ENCODE peak calls at places on chromosomes 4 and X, in seven cellular contexts. R is MM.1S, A is cardiac fibroblast, E is DND-41, F is coronary artery, Q is GM12878, O is AG04450. D is an unnamed sample.

GRCh38 chrX:45571453-45571852 is 370.8 kb upstream of the DIPK2B start:
- DNase-seq in F (no peak), O (no peak), R (no peak), A (no peak), Q (no peak), E (no peak), D (no peak)

GRCh38 chr4:138875886-138876608 is 139.5 kb upstream of the NOCT start:
- DNase-seq in E (no peak), F (no peak), Q (no peak), O (peak), A (peak), R (no peak), D (no peak)

GRCh38 chrX:47283015-47283771 is 50.4 kb downstream of the USP11 start:
- DNase-seq in E (no peak), A (peak), Q (no peak), R (no peak), F (no peak), O (no peak), D (no peak)

GRCh38 chr4:19983072-19983471 is 268.6 kb upstream of the SLIT2 start:
- DNase-seq in F (no peak), Q (no peak), R (no peak), A (peak), O (peak), E (no peak), D (no peak)

GRCh38 chr4:30950737-30951136 is 230.6 kb downstream of the PCDH7 start:
- DNase-seq in F (no peak), E (no peak), Q (no peak), R (no peak), A (no peak), O (no peak), D (no peak)

GRCh38 chrX:1244164-1245076 is 24.2 kb upstream of the CSF2RA start:
- DNase-seq in E (no peak), Q (no peak), F (no peak), A (no peak), R (peak), O (no peak), D (peak)

GRCh38 chr4:113997206-113997605 is 17.8 kb upstream of the ARSJ start:
- DNase-seq in R (no peak), A (no peak), F (no peak), Q (no peak), O (no peak), E (no peak), D (no peak)

GRCh38 chr4:1506956-1507721 is 100.9 kb upstream of the NKX1-1 start:
- DNase-seq in F (peak), E (no peak), A (no peak), O (no peak), R (no peak), Q (no peak), D (no peak)

GRCh38 chr4:10606483-10607155 is 77.9 kb downstream of the CLNK start:
- DNase-seq in O (no peak), A (no peak), R (no peak), E (no peak), F (no peak), Q (no peak), D (no peak)

GRCh38 chrX:21638311-21638710 is 19.8 kb downstream of the KLHL34 start:
- DNase-seq in Q (no peak), A (peak), R (no peak), F (no peak), E (no peak), O (peak), D (no peak)

GRCh38 chrX:121308276-121308805 is 260.9 kb downstream of the GLUD2 start:
- DNase-seq in A (peak), F (no peak), E (peak), O (no peak), R (peak), Q (peak), D (peak)

GRCh38 chr4:79237836-79238235 is 88.0 kb downstream of the NAA11 start:
- DNase-seq in R (no peak), A (no peak), Q (no peak), F (no peak), O (no peak), E (no peak), D (no peak)

GRCh38 chr4:25157071-25157470 is 3.2 kb downstream of the SEPSECS start:
- DNase-seq in A (no peak), O (no peak), R (no peak), F (no peak), E (no peak), Q (no peak), D (no peak)

GRCh38 chr4:66564901-66565648 is 894.8 kb upstream of the EPHA5 start:
- DNase-seq in F (no peak), A (peak), E (no peak), R (no peak), O (no peak), Q (no peak), D (no peak)

GRCh38 chr4:156593464-156593863 is 378.1 kb downstream of the PDGFC start:
- DNase-seq in Q (no peak), F (no peak), A (peak), O (no peak), R (no peak), E (no peak), D (no peak)

GRCh38 chr4:181959121-181959520 is 284.1 kb upstream of the TENM3 start:
- DNase-seq in F (no peak), A (peak), O (peak), R (no peak), Q (no peak), E (no peak), D (no peak)

GRCh38 chrX:133697656-133698055 is 282.4 kb upstream of the GPC4 start:
- DNase-seq in Q (no peak), F (no peak), E (no peak), A (peak), R (no peak), O (no peak), D (no peak)

GRCh38 chr4:112189754-112190153 is 41.8 kb upstream of the AP1AR start:
- DNase-seq in E (no peak), F (no peak), O (no peak), A (peak), R (no peak), Q (no peak), D (no peak)

GRCh38 chr4:26020083-26020668 is 106.2 kb downstream of the SMIM20 start:
- DNase-seq in R (no peak), E (no peak), O (peak), F (no peak), A (peak), Q (no peak), D (no peak)

GRCh38 chr4:36241771-36242170 is 2.5 kb downstream of the ARAP2 start:
- DNase-seq in R (peak), Q (peak), F (no peak), A (no peak), E (peak), O (no peak), D (peak)

GRCh38 chr4:36242629-36243354 is 1.5 kb downstream of the ARAP2 start:
- DNase-seq in Q (no peak), O (no peak), F (no peak), R (no peak), A (no peak), E (no peak), D (peak)

GRCh38 chr4:36243355-36244256 is 708 bp downstream of the ARAP2 start:
- DNase-seq in O (no peak), E (peak), F (no peak), A (peak), R (peak), Q (no peak), D (peak)

GRCh38 chr4:36249605-36250004 is 5.3 kb upstream of the ARAP2 start:
- DNase-seq in F (no peak), R (no peak), Q (no peak), A (no peak), O (no peak), E (no peak), D (peak)

DNA sequence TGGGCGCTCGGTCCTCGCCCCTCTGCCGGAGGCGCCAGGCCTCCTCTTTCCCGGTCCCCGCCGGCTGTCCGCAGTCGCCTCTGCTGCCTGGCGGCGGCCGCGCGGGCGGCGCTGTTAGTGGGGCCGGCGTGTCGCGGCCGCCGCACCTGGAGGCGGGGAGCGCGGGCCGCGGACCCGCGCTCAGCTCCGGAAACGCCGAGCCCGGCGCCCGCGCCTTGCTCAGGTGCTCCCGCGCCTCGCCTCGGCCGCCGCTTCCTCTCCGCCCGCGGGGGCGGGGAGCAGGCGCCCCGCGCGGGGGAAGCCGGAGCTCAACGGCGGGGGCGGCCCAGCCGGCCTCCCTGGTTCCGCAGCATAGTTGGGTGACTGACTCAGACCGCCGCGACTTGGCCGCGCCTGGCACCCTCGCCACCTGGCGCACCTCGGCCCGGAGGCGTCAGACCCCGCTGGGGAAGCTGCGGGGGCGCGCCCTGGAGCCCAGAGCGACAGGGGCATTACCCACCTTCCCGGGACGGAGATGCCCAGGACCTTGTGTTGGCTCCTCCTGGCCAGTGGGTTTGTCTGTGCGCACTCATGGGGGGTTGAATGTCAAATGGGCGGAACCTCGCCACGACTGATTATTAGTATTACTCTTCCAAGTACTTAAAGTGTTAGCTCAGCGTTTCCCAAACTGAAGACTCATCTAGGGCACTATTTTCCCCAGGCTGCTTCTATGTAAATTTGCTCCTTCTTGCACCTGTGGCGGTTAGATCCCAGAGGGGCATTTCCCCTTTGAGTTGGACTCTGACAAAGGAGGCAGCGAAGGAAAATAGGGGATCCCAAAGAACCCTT is at the start of gene ARAP2:
- DNase-seq in E (peak), R (peak), A (peak), O (no peak), Q (no peak), F (no peak), D (peak)
- TF ChIP-seq CTCF in E (peak), R (no peak), A (no peak), O (no peak), Q (peak), F (no peak), D (peak)

GRCh38 chr4:163680390-163681098 is 186.1 kb downstream of the TMA16 start:
- DNase-seq in E (no peak), Q (no peak), R (no peak), A (peak), O (no peak), F (no peak), D (no peak)

GRCh38 chr4:163673848-163674702 is 179.6 kb downstream of the TMA16 start:
- DNase-seq in Q (no peak), E (no peak), R (no peak), O (no peak), F (no peak), A (no peak), D (no peak)

GRCh38 chr4:163681208-163681821 is 186.8 kb downstream of the TMA16 start:
- DNase-seq in F (no peak), O (no peak), A (peak), R (peak), Q (no peak), E (no peak), D (peak)

DNA sequence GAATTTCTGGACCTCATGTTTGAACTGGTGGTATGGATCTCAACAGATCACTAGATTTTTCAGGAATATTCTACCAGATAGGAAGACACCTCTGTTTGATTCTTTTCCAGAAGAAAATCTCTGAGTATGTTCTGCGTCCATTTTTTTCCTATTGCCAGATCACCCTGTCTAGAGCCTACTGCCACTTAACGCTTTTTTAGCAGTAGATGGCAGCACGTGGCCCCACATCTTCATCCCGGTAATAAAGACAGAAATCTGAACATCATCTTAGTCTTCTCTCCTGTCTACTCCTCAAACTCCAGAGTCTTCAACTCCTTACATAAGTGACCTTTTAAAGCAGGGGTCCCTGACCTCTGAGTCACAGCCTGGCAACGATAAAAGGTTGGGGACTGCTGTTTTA is 184.7 kb downstream of the TMA16 start:
- DNase-seq in Q (no peak), E (no peak), A (peak), O (no peak), F (no peak), R (no peak), D (no peak)
- TF ChIP-seq CTCF in Q (peak), E (peak), A (no peak), O (peak), F (no peak), R (peak), D (no peak)

GRCh38 chrX:143664302-143664701 is 28.4 kb upstream of the SLITRK4 start:
- DNase-seq in A (peak), O (no peak), R (peak), E (no peak), F (no peak), Q (no peak), D (no peak)
- TF ChIP-seq CTCF in A (peak), O (no peak), R (peak), E (peak), F (no peak), Q (peak), D (peak)

DNA sequence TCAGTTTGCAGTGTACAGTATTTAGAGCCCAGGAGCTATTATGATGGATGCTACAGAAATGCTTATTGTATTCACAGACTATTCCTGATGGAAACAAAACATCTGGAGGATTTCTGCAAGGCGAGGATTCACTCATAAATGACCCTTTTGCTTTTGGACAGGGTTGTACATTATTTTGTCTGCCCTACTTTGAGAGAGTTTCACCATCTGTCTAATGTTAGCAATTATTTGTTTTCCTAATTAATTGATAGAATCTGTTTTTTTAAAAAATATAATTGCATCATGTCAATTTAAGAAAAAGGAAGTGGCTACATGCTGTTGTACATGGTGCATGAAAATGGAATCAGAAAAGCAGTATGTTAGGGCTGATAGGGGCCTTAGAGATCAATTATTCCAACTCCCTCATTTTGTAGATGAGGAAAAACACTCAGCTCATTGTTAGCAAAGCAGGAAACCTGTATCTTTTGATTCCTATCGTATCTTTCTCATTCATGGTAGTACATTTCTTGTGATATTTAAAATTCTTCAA is 203.8 kb downstream of the BANK1 start:
- DNase-seq in O (no peak), Q (no peak), E (no peak), A (no peak), F (no peak), R (no peak), D (no peak)
- TF ChIP-seq CTCF in O (no peak), Q (no peak), E (no peak), A (no peak), F (no peak), R (no peak), D (no peak)

DNA sequence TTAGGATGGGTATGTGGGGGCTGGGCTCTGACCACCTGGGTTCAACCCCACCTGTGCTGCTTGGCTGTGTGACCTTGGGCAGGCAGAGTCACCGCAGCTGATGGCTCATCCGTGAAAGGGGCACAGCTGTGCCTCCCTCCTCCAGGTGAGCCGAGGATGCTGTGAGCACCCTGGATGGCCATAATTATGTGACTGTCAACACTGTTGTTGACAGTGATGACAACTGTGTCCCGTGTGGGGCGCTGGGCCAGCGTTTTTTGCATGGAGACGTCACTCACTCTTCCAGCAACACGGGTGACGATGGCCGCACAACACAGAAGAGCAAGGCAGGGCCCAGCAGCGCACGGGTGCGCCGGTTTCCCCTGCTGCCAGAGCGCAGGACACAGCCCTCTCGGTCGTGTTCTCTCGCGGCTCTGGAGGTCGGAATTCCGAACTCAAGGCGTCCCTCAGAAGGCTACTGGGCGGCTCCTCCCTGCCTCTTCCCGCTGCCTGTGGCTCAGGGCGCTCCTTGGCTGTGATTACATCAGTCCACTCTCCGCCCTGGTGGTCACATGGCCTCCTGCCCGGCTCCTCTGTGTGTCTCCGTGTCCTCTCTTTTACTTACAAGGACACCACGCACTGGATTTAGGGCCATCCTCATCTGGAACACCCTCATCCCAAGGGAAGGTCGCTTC is 1.3 kb downstream of the SH3TC1 start:
- DNase-seq in F (no peak), R (no peak), Q (no peak), O (no peak), A (peak), E (no peak), D (peak)
- TF ChIP-seq CTCF in F (no peak), R (no peak), Q (peak), O (no peak), A (no peak), E (no peak), D (no peak)

GRCh38 chr4:183599690-183600089 is 59.3 kb downstream of the RWDD4 start:
- DNase-seq in F (no peak), O (no peak), R (peak), Q (no peak), E (no peak), A (no peak), D (no peak)

GRCh38 chr4:183601381-183601780 is 57.6 kb downstream of the RWDD4 start:
- DNase-seq in A (no peak), O (no peak), Q (no peak), F (no peak), E (no peak), R (no peak), D (no peak)

GRCh38 chr4:183602444-183603102 is 56.4 kb downstream of the RWDD4 start:
- DNase-seq in A (peak), O (no peak), Q (no peak), F (no peak), R (no peak), E (no peak), D (no peak)

GRCh38 chr4:183599284-183599683 is 59.7 kb downstream of the RWDD4 start:
- DNase-seq in O (no peak), Q (no peak), F (no peak), R (no peak), A (no peak), E (no peak), D (no peak)

GRCh38 chr4:183600189-183600685 is 58.7 kb downstream of the RWDD4 start:
- DNase-seq in F (no peak), A (peak), E (no peak), R (no peak), O (no peak), Q (no peak), D (no peak)
- TF ChIP-seq CTCF in F (no peak), A (peak), E (peak), R (peak), O (peak), Q (peak), D (peak)

GRCh38 chr4:85244638-85245037 is 230.3 kb upstream of the ARHGAP24 start:
- DNase-seq in A (no peak), E (no peak), F (no peak), Q (no peak), R (no peak), O (no peak), D (no peak)

GRCh38 chr4:85246055-85246454 is 228.9 kb upstream of the ARHGAP24 start:
- DNase-seq in A (no peak), F (no peak), R (no peak), Q (no peak), O (no peak), E (no peak), D (no peak)

DNA sequence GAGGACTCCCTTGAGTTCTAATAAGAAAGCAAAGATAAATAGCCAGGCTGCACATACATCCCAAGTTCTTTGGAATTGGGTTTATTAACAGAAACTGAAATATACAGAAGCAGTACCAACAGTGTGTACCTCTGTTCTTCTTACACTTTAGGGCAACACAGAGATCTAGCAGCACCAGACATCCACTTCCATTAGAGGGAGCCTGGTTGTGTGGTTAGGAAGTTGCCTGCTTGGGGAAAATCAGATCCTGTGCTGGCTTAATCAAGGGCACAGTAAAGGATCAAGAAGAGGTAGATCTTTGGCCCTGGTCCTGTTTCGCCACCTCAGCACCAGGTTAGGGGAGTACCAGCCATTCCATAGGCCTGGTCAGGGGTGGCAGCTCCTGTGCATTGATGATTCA is 231.1 kb upstream of the ARHGAP24 start:
- DNase-seq in A (no peak), F (no peak), Q (no peak), O (no peak), E (no peak), R (no peak), D (no peak)
- TF ChIP-seq CTCF in A (no peak), F (no peak), Q (no peak), O (no peak), E (no peak), R (no peak), D (no peak)

GRCh38 chrX:154384284-154384892 is 5.3 kb downstream of the EMD start:
- DNase-seq in Q (no peak), O (no peak), F (no peak), R (no peak), E (no peak), A (no peak), D (no peak)
- TF ChIP-seq CTCF in Q (no peak), O (peak), F (no peak), R (peak), E (peak), A (peak), D (peak)